ENCODE peak calls at places on chromosomes 11 and 22, in ten cellular contexts. One of them, this sample, is unnamed.
A peak's percentile ranks its signal among the peaks of the same experiment; 100 is the strongest.

GRCh38 chr11:110069158-110069737 is 23.9 kb upstream of the ZC3H12C start:
- DNase-seq in colonic mucosa: peak; percentile 68
- DNase-seq in osteoblast: peak; percentile 77
- DNase-seq in right atrium auricular region: no peak
- DNase-seq in endodermal cell: no peak
- DNase-seq in ovary: no peak
- DNase-seq in psoas muscle: peak; percentile 86
- DNase-seq in HL-60: peak; percentile 60
- DNase-seq in sigmoid colon: peak; percentile 74
- DNase-seq in dorsolateral prefrontal cortex: no peak
- DNase-seq in this sample: no peak

GRCh38 chr22:20758688-20759087 is 15.2 kb upstream of the SERPIND1 start:
- DNase-seq in dorsolateral prefrontal cortex: no peak
- DNase-seq in HL-60: no peak
- DNase-seq in right atrium auricular region: no peak
- DNase-seq in sigmoid colon: no peak
- DNase-seq in ovary: no peak
- DNase-seq in osteoblast: peak; percentile 1
- DNase-seq in colonic mucosa: no peak
- DNase-seq in psoas muscle: no peak
- DNase-seq in endodermal cell: peak; percentile 53
- DNase-seq in this sample: no peak

GRCh38 chr11:18878211-18878610 is 61.0 kb downstream of the MRGPRX1 start:
- DNase-seq in dorsolateral prefrontal cortex: no peak
- DNase-seq in colonic mucosa: no peak
- DNase-seq in psoas muscle: no peak
- DNase-seq in sigmoid colon: no peak
- DNase-seq in right atrium auricular region: no peak
- DNase-seq in HL-60: no peak
- DNase-seq in ovary: no peak
- DNase-seq in endodermal cell: no peak
- DNase-seq in osteoblast: no peak
- DNase-seq in this sample: no peak

GRCh38 chr22:29214232-29214631 is 8.5 kb downstream of the EMID1 start:
- DNase-seq in dorsolateral prefrontal cortex: no peak
- DNase-seq in HL-60: no peak
- DNase-seq in osteoblast: peak; percentile 57
- DNase-seq in psoas muscle: no peak
- DNase-seq in ovary: no peak
- DNase-seq in sigmoid colon: peak; percentile 21
- DNase-seq in endodermal cell: peak; percentile 68
- DNase-seq in right atrium auricular region: no peak
- DNase-seq in colonic mucosa: no peak
- DNase-seq in this sample: no peak

GRCh38 chr11:46252373-46252914 is 25.0 kb upstream of the CREB3L1 start:
- DNase-seq in endodermal cell: no peak
- DNase-seq in right atrium auricular region: no peak
- DNase-seq in dorsolateral prefrontal cortex: no peak
- DNase-seq in colonic mucosa: peak; percentile 59
- DNase-seq in ovary: no peak
- DNase-seq in sigmoid colon: no peak
- DNase-seq in psoas muscle: no peak
- DNase-seq in osteoblast: no peak
- DNase-seq in HL-60: no peak
- DNase-seq in this sample: no peak

GRCh38 chr11:60657880-60658279 is 41.5 kb upstream of the MS4A8 start:
- DNase-seq in osteoblast: no peak
- DNase-seq in HL-60: no peak
- DNase-seq in endodermal cell: no peak
- DNase-seq in sigmoid colon: no peak
- DNase-seq in colonic mucosa: peak; percentile 33
- DNase-seq in right atrium auricular region: no peak
- DNase-seq in psoas muscle: no peak
- DNase-seq in ovary: no peak
- DNase-seq in dorsolateral prefrontal cortex: no peak
- DNase-seq in this sample: no peak

GRCh38 chr22:36398602-36399472 is 11.1 kb upstream of the MYH9 start:
- DNase-seq in colonic mucosa: peak; percentile 76
- DNase-seq in right atrium auricular region: no peak
- DNase-seq in sigmoid colon: no peak
- DNase-seq in osteoblast: peak; percentile 93
- DNase-seq in HL-60: no peak
- DNase-seq in psoas muscle: no peak
- DNase-seq in ovary: no peak
- DNase-seq in dorsolateral prefrontal cortex: no peak
- DNase-seq in endodermal cell: no peak
- DNase-seq in this sample: no peak

GRCh38 chr11:44886765-44887164 is 63.9 kb downstream of the TP53I11 start:
- DNase-seq in osteoblast: peak; percentile 96
- DNase-seq in psoas muscle: no peak
- DNase-seq in colonic mucosa: no peak
- DNase-seq in right atrium auricular region: no peak
- DNase-seq in HL-60: no peak
- DNase-seq in sigmoid colon: no peak
- DNase-seq in ovary: no peak
- DNase-seq in dorsolateral prefrontal cortex: no peak
- DNase-seq in endodermal cell: no peak
- DNase-seq in this sample: no peak

GRCh38 chr11:20116825-20117224 is 43.5 kb downstream of the DBX1 start:
- DNase-seq in endodermal cell: no peak
- DNase-seq in ovary: no peak
- DNase-seq in sigmoid colon: no peak
- DNase-seq in psoas muscle: no peak
- DNase-seq in dorsolateral prefrontal cortex: no peak
- DNase-seq in osteoblast: no peak
- DNase-seq in HL-60: no peak
- DNase-seq in right atrium auricular region: no peak
- DNase-seq in colonic mucosa: no peak
- DNase-seq in this sample: no peak

GRCh38 chr11:72588656-72589410 is 85.4 kb downstream of the PDE2A start:
- DNase-seq in HL-60: no peak
- DNase-seq in osteoblast: peak; percentile 61
- DNase-seq in psoas muscle: no peak
- DNase-seq in sigmoid colon: peak; percentile 26
- DNase-seq in colonic mucosa: no peak
- DNase-seq in endodermal cell: no peak
- DNase-seq in ovary: no peak
- DNase-seq in dorsolateral prefrontal cortex: no peak
- DNase-seq in right atrium auricular region: no peak
- DNase-seq in this sample: no peak

GRCh38 chr22:36409911-36410756 is 22.4 kb upstream of the MYH9 start:
- DNase-seq in colonic mucosa: peak; percentile 96
- DNase-seq in endodermal cell: peak; percentile 99
- DNase-seq in right atrium auricular region: peak; percentile 80
- DNase-seq in sigmoid colon: peak; percentile 78
- DNase-seq in dorsolateral prefrontal cortex: peak; percentile 55
- DNase-seq in HL-60: no peak
- DNase-seq in osteoblast: no peak
- DNase-seq in psoas muscle: peak; percentile 74
- DNase-seq in ovary: peak; percentile 95
- DNase-seq in this sample: peak; percentile 51

GRCh38 chr11:134654161-134654915 is 242.3 kb upstream of the B3GAT1 start:
- DNase-seq in colonic mucosa: peak; percentile 10
- DNase-seq in sigmoid colon: peak; percentile 53
- DNase-seq in right atrium auricular region: peak; percentile 28
- DNase-seq in endodermal cell: peak; percentile 48
- DNase-seq in dorsolateral prefrontal cortex: no peak
- DNase-seq in osteoblast: no peak
- DNase-seq in ovary: no peak
- DNase-seq in HL-60: no peak
- DNase-seq in psoas muscle: no peak
- DNase-seq in this sample: peak; percentile 48

GRCh38 chr11:78940500-78941225 is 366.0 kb upstream of the NARS2 start:
- DNase-seq in HL-60: no peak
- DNase-seq in osteoblast: no peak
- DNase-seq in colonic mucosa: no peak
- DNase-seq in right atrium auricular region: no peak
- DNase-seq in psoas muscle: no peak
- DNase-seq in dorsolateral prefrontal cortex: no peak
- DNase-seq in ovary: no peak
- DNase-seq in endodermal cell: peak; percentile 87
- DNase-seq in sigmoid colon: no peak
- DNase-seq in this sample: no peak

GRCh38 chr11:88281317-88281712 is 56.2 kb downstream of the CTSC start:
- DNase-seq in ovary: no peak
- DNase-seq in sigmoid colon: no peak
- DNase-seq in osteoblast: no peak
- DNase-seq in colonic mucosa: no peak
- DNase-seq in right atrium auricular region: no peak
- DNase-seq in endodermal cell: peak; percentile 47
- DNase-seq in dorsolateral prefrontal cortex: no peak
- DNase-seq in HL-60: no peak
- DNase-seq in psoas muscle: no peak
- DNase-seq in this sample: no peak
- H3K4me3 ChIP-seq in ovary: no peak overlapping the region
- H3K4me3 ChIP-seq in sigmoid colon: no peak overlapping the region
- H3K4me3 ChIP-seq in osteoblast: no peak overlapping the region
- H3K4me3 ChIP-seq in colonic mucosa: no peak overlapping the region
- H3K4me3 ChIP-seq in right atrium auricular region: no peak overlapping the region
- H3K4me3 ChIP-seq in endodermal cell: no peak overlapping the region
- H3K4me3 ChIP-seq in dorsolateral prefrontal cortex: no peak overlapping the region
- H3K4me3 ChIP-seq in HL-60: no peak overlapping the region
- H3K4me3 ChIP-seq in psoas muscle: no peak overlapping the region
- H3K4me3 ChIP-seq in this sample: no peak overlapping the region

DNA sequence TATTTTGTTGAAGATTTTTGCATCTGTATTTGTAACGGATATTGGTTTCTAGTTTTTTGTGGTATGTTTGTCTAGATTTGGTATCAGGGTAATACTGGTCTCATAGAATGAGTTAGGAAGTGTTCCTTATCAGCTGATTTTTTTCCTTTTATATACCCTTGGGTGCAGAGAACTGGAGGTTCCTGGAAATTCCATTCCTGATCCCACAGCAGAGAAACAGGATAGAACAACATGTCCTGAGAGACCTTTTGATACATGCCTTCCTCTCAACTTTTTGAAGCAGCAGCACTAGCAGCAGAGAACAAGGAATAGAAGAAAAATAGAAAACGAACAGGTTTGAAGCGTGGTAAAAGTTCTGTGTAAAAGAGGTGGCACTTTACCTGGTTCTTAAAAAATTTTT is 36.8 kb downstream of the BIRC2 start:
- DNase-seq in sigmoid colon: no peak
- DNase-seq in colonic mucosa: no peak
- DNase-seq in osteoblast: no peak
- DNase-seq in ovary: no peak
- DNase-seq in endodermal cell: no peak
- DNase-seq in dorsolateral prefrontal cortex: no peak
- DNase-seq in right atrium auricular region: no peak
- DNase-seq in psoas muscle: no peak
- DNase-seq in HL-60: no peak
- DNase-seq in this sample: no peak
- TF ChIP-seq CTCF in sigmoid colon: no peak
- TF ChIP-seq CTCF in colonic mucosa: no peak
- TF ChIP-seq CTCF in osteoblast: no peak
- TF ChIP-seq CTCF in ovary: no peak
- TF ChIP-seq CTCF in endodermal cell: no peak
- TF ChIP-seq CTCF in dorsolateral prefrontal cortex: no peak
- TF ChIP-seq CTCF in right atrium auricular region: no peak
- TF ChIP-seq CTCF in psoas muscle: no peak
- TF ChIP-seq CTCF in HL-60: no peak
- TF ChIP-seq CTCF in this sample: no peak

GRCh38 chr22:46801826-46802607 is 39.6 kb downstream of the TBC1D22A start:
- DNase-seq in right atrium auricular region: no peak
- DNase-seq in sigmoid colon: peak; percentile 39
- DNase-seq in psoas muscle: no peak
- DNase-seq in dorsolateral prefrontal cortex: no peak
- DNase-seq in ovary: no peak
- DNase-seq in osteoblast: no peak
- DNase-seq in colonic mucosa: no peak
- DNase-seq in endodermal cell: peak; percentile 38
- DNase-seq in HL-60: no peak
- DNase-seq in this sample: no peak

GRCh38 chr22:46803031-46803880 is 40.8 kb downstream of the TBC1D22A start:
- DNase-seq in colonic mucosa: peak; percentile 43
- DNase-seq in sigmoid colon: peak; percentile 68
- DNase-seq in psoas muscle: peak; percentile 67
- DNase-seq in osteoblast: no peak
- DNase-seq in endodermal cell: peak; percentile 90
- DNase-seq in right atrium auricular region: no peak
- DNase-seq in HL-60: peak; percentile 16
- DNase-seq in ovary: no peak
- DNase-seq in dorsolateral prefrontal cortex: no peak
- DNase-seq in this sample: peak; percentile 71

GRCh38 chr22:46803936-46804335 is 41.5 kb downstream of the TBC1D22A start:
- DNase-seq in endodermal cell: no peak
- DNase-seq in sigmoid colon: peak; percentile 38
- DNase-seq in osteoblast: no peak
- DNase-seq in HL-60: no peak
- DNase-seq in right atrium auricular region: no peak
- DNase-seq in dorsolateral prefrontal cortex: no peak
- DNase-seq in ovary: no peak
- DNase-seq in colonic mucosa: no peak
- DNase-seq in psoas muscle: no peak
- DNase-seq in this sample: no peak

GRCh38 chr22:46801331-46801811 is 38.9 kb downstream of the TBC1D22A start:
- DNase-seq in right atrium auricular region: no peak
- DNase-seq in dorsolateral prefrontal cortex: no peak
- DNase-seq in sigmoid colon: peak; percentile 37
- DNase-seq in psoas muscle: no peak
- DNase-seq in endodermal cell: peak; percentile 31
- DNase-seq in colonic mucosa: no peak
- DNase-seq in ovary: no peak
- DNase-seq in HL-60: no peak
- DNase-seq in osteoblast: no peak
- DNase-seq in this sample: no peak

GRCh38 chr22:46802608-46803027 is 40.2 kb downstream of the TBC1D22A start:
- DNase-seq in endodermal cell: peak; percentile 42
- DNase-seq in psoas muscle: no peak
- DNase-seq in HL-60: no peak
- DNase-seq in sigmoid colon: peak; percentile 45
- DNase-seq in dorsolateral prefrontal cortex: no peak
- DNase-seq in colonic mucosa: no peak
- DNase-seq in right atrium auricular region: no peak
- DNase-seq in osteoblast: no peak
- DNase-seq in ovary: no peak
- DNase-seq in this sample: no peak
- H3K27ac ChIP-seq in endodermal cell: no peak overlapping the region
- H3K27ac ChIP-seq in psoas muscle: no peak overlapping the region
- H3K27ac ChIP-seq in HL-60: no peak overlapping the region
- H3K27ac ChIP-seq in sigmoid colon: no peak overlapping the region
- H3K27ac ChIP-seq in dorsolateral prefrontal cortex: no peak overlapping the region
- H3K27ac ChIP-seq in colonic mucosa: no peak overlapping the region
- H3K27ac ChIP-seq in right atrium auricular region: no peak overlapping the region
- H3K27ac ChIP-seq in osteoblast: no peak overlapping the region
- H3K27ac ChIP-seq in ovary: no peak overlapping the region
- H3K27ac ChIP-seq in this sample: no peak overlapping the region

GRCh38 chr11:1407668-1408067 is 17.9 kb downstream of the BRSK2 start:
- DNase-seq in sigmoid colon: no peak
- DNase-seq in HL-60: no peak
- DNase-seq in dorsolateral prefrontal cortex: no peak
- DNase-seq in colonic mucosa: no peak
- DNase-seq in endodermal cell: no peak
- DNase-seq in psoas muscle: no peak
- DNase-seq in osteoblast: no peak
- DNase-seq in ovary: no peak
- DNase-seq in right atrium auricular region: no peak
- DNase-seq in this sample: no peak
- H3K4me3 ChIP-seq in sigmoid colon: no peak overlapping the region
- H3K4me3 ChIP-seq in HL-60: no peak overlapping the region
- H3K4me3 ChIP-seq in dorsolateral prefrontal cortex: no peak overlapping the region
- H3K4me3 ChIP-seq in colonic mucosa: no peak overlapping the region
- H3K4me3 ChIP-seq in endodermal cell: no peak overlapping the region
- H3K4me3 ChIP-seq in psoas muscle: no peak overlapping the region
- H3K4me3 ChIP-seq in osteoblast: no peak overlapping the region
- H3K4me3 ChIP-seq in ovary: no peak overlapping the region
- H3K4me3 ChIP-seq in right atrium auricular region: no peak overlapping the region
- H3K4me3 ChIP-seq in this sample: no peak overlapping the region

GRCh38 chr22:46797355-46797754 is 34.9 kb downstream of the TBC1D22A start:
- DNase-seq in endodermal cell: peak; percentile 63
- DNase-seq in psoas muscle: no peak
- DNase-seq in colonic mucosa: no peak
- DNase-seq in sigmoid colon: peak; percentile 52
- DNase-seq in osteoblast: peak; percentile 90
- DNase-seq in ovary: no peak
- DNase-seq in dorsolateral prefrontal cortex: no peak
- DNase-seq in right atrium auricular region: no peak
- DNase-seq in HL-60: peak; percentile 18
- DNase-seq in this sample: no peak
- TF ChIP-seq CTCF in endodermal cell: peak; percentile 63
- TF ChIP-seq CTCF in psoas muscle: no peak
- TF ChIP-seq CTCF in colonic mucosa: no peak
- TF ChIP-seq CTCF in sigmoid colon: no peak
- TF ChIP-seq CTCF in osteoblast: peak; percentile 42
- TF ChIP-seq CTCF in ovary: no peak
- TF ChIP-seq CTCF in dorsolateral prefrontal cortex: peak; percentile 14
- TF ChIP-seq CTCF in right atrium auricular region: no peak
- TF ChIP-seq CTCF in HL-60: peak; percentile 3
- TF ChIP-seq CTCF in this sample: no peak